ENCODE peak calls at places on chromosomes 13 and 19, in four cellular contexts. P is lower leg skin, V is esophagus muscularis mucosa, H is HepG2. Z is an unnamed sample.

GRCh38 chr13:107817652-107818287 is 397.6 kb downstream of the LIG4 start:
- DNase-seq in P (no peak), V (no peak), H (no peak), Z (no peak)

GRCh38 chr13:33636955-33637670 is 180.8 kb upstream of the RFC3 start:
- DNase-seq in P (no peak), V (no peak), H (no peak), Z (no peak)

GRCh38 chr19:41774515-41774980 is 19.2 kb downstream of the CEACAM6 start:
- DNase-seq in P (no peak), V (no peak), H (no peak), Z (peak; percentile 17)

GRCh38 chr13:110984798-110985197 is 69.9 kb upstream of the ANKRD10 start:
- DNase-seq in P (no peak), V (no peak), H (no peak), Z (no peak)

GRCh38 chr19:4678881-4679379 is 8.8 kb upstream of the MYDGF start:
- DNase-seq in P (no peak), V (no peak), H (no peak), Z (no peak)

GRCh38 chr19:58361900-58362271 is 665 bp downstream of the ZNF497 start:
- DNase-seq in P (no peak), V (no peak), H (peak; percentile 49), Z (no peak)

GRCh38 chr19:14472202-14472961 is 2.8 kb downstream of the PTGER1 start:
- DNase-seq in P (peak; percentile 95), V (peak; percentile 94), H (no peak), Z (peak; percentile 56)

GRCh38 chr13:75908137-75908536 is 272.0 kb downstream of the LMO7 start:
- DNase-seq in P (no peak), V (no peak), H (no peak), Z (peak; percentile 29)

GRCh38 chr13:43946281-43946680 is 66.6 kb downstream of the LACC1 start:
- DNase-seq in P (no peak), V (no peak), H (no peak), Z (no peak)

GRCh38 chr13:110593430-110594130 is 21.8 kb upstream of the NAXD start:
- DNase-seq in P (no peak), V (no peak), H (peak; percentile 65), Z (peak; percentile 27)

GRCh38 chr19:31312004-31312403 is 37.2 kb downstream of the TSHZ3 start:
- DNase-seq in P (no peak), V (no peak), H (no peak), Z (no peak)

GRCh38 chr13:72230131-72230530 is 363.1 kb upstream of the DACH1 start:
- DNase-seq in P (no peak), V (no peak), H (no peak), Z (no peak)

GRCh38 chr13:19864339-19865309 is 1.2 kb upstream of the ZMYM5 start:
- DNase-seq in P (peak; percentile 94), V (no peak), H (no peak), Z (peak; percentile 58)

GRCh38 chr19:19581391-19581790 is 37.1 kb downstream of the PBX4 start:
- DNase-seq in P (no peak), V (no peak), H (no peak), Z (no peak)

GRCh38 chr13:91468301-91468700 is 69.9 kb downstream of the GPC5 start:
- DNase-seq in P (no peak), V (no peak), H (no peak), Z (no peak)

GRCh38 chr13:36430247-36431203 is 1.8 kb upstream of the CCNA1 start:
- DNase-seq in P (no peak), V (no peak), H (no peak), Z (peak; percentile 85)

GRCh38 chr19:33677745-33678426 is 56.1 kb downstream of the CHST8 start:
- DNase-seq in P (peak; percentile 78), V (no peak), H (no peak), Z (no peak)

GRCh38 chr13:114161644-114162532 is 17.2 kb upstream of the CFAP97D2 start:
- DNase-seq in P (peak; percentile 93), V (no peak), H (peak; percentile 63), Z (peak; percentile 25)

GRCh38 chr13:94516456-94516855 is 37.0 kb upstream of the DCT start:
- DNase-seq in P (no peak), V (no peak), H (no peak), Z (no peak)

GRCh38 chr19:13705201-13705600 is 59.1 kb upstream of the MRI1 start:
- DNase-seq in P (no peak), V (no peak), H (no peak), Z (no peak)

GRCh38 chr13:80054806-80055205 is 286.1 kb downstream of the SPRY2 start:
- DNase-seq in P (no peak), V (no peak), H (no peak), Z (no peak)

GRCh38 chr13:48142437-48142836 is 47.5 kb upstream of the MED4 start:
- DNase-seq in P (no peak), V (no peak), H (no peak), Z (no peak)

GRCh38 chr13:62544928-62545327 is 1129.3 kb upstream of the PCDH20 start:
- DNase-seq in P (no peak), V (no peak), H (no peak), Z (no peak)

GRCh38 chr13:34340534-34340933 is 522.6 kb downstream of the RFC3 start:
- DNase-seq in P (peak; percentile 89), V (no peak), H (no peak), Z (no peak)

GRCh38 chr13:98459171-98459681 is 117.7 kb downstream of the STK24 start:
- DNase-seq in P (no peak), V (no peak), H (no peak), Z (no peak)

GRCh38 chr19:31127132-31127967 is 221.9 kb downstream of the TSHZ3 start:
- DNase-seq in P (no peak), V (no peak), H (no peak), Z (no peak)

GRCh38 chr19:7500811-7501450 is 12.1 kb upstream of the PEX11G start:
- DNase-seq in P (no peak), V (no peak), H (peak; percentile 35), Z (no peak)

GRCh38 chr19:18301718-18302111 is 20.3 kb upstream of the JUND start:
- DNase-seq in P (no peak), V (no peak), H (no peak), Z (no peak)

GRCh38 chr19:18306209-18306902 is 16.5 kb downstream of the LSM4 start:
- DNase-seq in P (no peak), V (no peak), H (no peak), Z (no peak)

GRCh38 chr19:18306903-18307681 is 15.8 kb downstream of the LSM4 start:
- DNase-seq in P (no peak), V (no peak), H (no peak), Z (peak; percentile 20)

GRCh38 chr19:18304194-18304495 is 18.7 kb downstream of the LSM4 start:
- DNase-seq in P (no peak), V (no peak), H (no peak), Z (no peak)

GRCh38 chr19:18304496-18305312 is 18.2 kb downstream of the LSM4 start:
- DNase-seq in P (peak; percentile 98), V (peak; percentile 96), H (peak; percentile 80), Z (peak; percentile 81)
- TF ChIP-seq POLR2A in P (no peak), V (peak; percentile 76), H (peak; percentile 72), Z (peak; percentile 19)

GRCh38 chr19:1067341-1068103 is 555 bp downstream of the ARHGAP45 start:
- DNase-seq in P (no peak), V (no peak), H (no peak), Z (no peak)

GRCh38 chr19:1066748-1067340 is at the start of gene ARHGAP45:
- DNase-seq in P (no peak), V (no peak), H (no peak), Z (no peak)

GRCh38 chr19:1069009-1069779 is 2.2 kb downstream of the ARHGAP45 start:
- DNase-seq in P (peak; percentile 93), V (peak; percentile 93), H (no peak), Z (peak; percentile 35)

GRCh38 chr19:1066251-1066747 is 668 bp upstream of the ARHGAP45 start:
- DNase-seq in P (no peak), V (no peak), H (peak; percentile 61), Z (no peak)

DNA sequence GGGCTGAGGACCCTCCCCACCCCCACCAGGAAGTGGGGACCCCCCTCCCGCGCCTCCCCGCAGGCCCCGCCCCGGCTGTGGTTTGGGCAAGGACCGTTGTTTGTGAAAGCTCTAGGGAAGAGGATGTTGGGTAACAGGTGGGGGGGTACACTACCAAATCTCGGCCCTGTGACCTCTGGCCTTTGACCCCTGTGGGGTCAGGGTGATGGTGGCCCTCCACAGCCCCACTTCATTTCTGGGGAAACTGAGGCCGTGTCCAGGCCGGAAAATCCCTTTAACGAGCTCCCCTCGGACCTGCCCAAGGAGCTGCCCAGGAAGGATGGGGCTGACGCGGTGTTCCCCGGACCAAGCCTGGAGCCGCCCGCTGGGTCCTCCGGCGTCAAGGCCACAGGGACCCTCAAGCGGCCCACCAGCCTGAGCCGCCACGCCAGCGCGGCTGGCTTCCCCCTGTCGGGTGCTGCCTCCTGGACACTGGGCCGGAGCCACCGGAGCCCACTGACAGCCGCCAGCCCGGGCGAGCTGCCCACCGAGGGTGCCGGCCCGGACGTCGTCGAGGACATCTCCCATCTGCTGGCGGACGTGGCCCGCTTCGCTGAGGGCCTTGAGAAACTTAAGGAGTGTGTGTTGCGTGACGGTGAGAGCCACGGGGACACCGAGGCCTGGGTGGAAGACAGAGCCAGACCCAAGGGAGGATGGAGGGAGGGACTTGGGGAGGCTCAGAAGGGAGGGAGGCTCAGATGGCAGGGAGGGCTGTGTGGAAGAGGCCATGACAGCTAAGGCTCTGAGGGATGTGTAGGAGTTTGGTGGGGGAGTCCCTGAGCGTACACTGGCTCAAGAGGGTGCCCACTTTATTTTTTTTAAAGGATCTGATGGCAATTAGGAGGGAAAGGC is 1.4 kb downstream of the ARHGAP45 start:
- DNase-seq in P (no peak), V (no peak), H (no peak), Z (peak; percentile 21)
- H3K4me3 ChIP-seq in P (no peak overlapping the region), V (peak overlapping the region; percentile 49), H (peak overlapping the region; percentile 78), Z (no peak overlapping the region)

GRCh38 chr19:17281391-17282304 is at the start of gene ANKLE1:
- DNase-seq in P (no peak), V (no peak), H (no peak), Z (no peak)
- TF ChIP-seq POLR2A in P (no peak), V (no peak), H (no peak), Z (no peak)

DNA sequence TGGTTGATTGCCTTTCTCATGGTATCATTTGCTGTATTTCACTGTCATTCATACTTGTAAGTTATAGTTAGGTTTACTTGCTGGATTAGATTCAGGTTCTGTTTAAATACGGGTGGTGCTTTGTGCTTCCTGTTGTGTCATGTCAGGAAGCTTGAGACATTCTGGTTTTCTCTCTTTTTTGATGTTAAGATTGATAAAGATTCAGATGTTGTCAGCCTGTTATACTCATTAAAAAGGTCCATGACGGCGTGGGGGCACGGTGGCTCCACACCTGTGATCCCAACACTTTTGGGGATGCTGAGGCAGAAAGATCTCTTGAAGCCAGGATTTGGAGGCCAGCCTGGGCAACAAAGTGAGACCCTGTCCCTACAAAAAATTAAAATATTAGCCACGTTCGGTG is 45.7 kb downstream of the NAA16 start:
- DNase-seq in P (no peak), V (no peak), H (no peak), Z (no peak)
- H3K4me3 ChIP-seq in P (no peak overlapping the region), V (no peak overlapping the region), H (no peak overlapping the region), Z (no peak overlapping the region)

GRCh38 chr13:46181799-46182490 is at the start of gene LCP1:
- DNase-seq in P (no peak), V (no peak), H (no peak), Z (no peak)
- TF ChIP-seq POLR2A in P (no peak), V (no peak), H (no peak), Z (no peak)

GRCh38 chr19:32673573-32673972 is 1.4 kb downstream of the ANKRD27 start:
- DNase-seq in P (no peak), V (no peak), H (no peak), Z (no peak)
- H3K4me3 ChIP-seq in P (no peak overlapping the region), V (peak overlapping the region; percentile 95), H (peak overlapping the region; percentile 88), Z (no peak overlapping the region)

Z was measured in thyroid gland.